ENCODE peak calls at places on chromosomes 3 and 15, in ten cellular contexts. F is A549; J is spleen; K is effector memory CD4-positive, alpha-beta T cell; G is SK-N-SH; V is lower leg skin; I is brain microvascular endothelial cell; B is heart right ventricle; P is cardiac muscle cell; L is neuronal stem cell. A is an unnamed sample.

GRCh38 chr15:73950479-73951043 is 24.3 kb downstream of the LOXL1 start:
- DNase-seq in K (no peak), P (no peak), J (peak), G (no peak), V (no peak), I (no peak), B (no peak), F (no peak), L (no peak), A (no peak)

GRCh38 chr3:104359546-104359945 is 1007.2 kb upstream of the ALCAM start:
- DNase-seq in G (no peak), B (no peak), V (no peak), J (no peak), K (no peak), F (peak), L (no peak), I (peak), P (peak), A (no peak)

GRCh38 chr3:36871379-36872126 is 73.3 kb downstream of the TRANK1 start:
- DNase-seq in V (no peak), L (no peak), F (no peak), B (no peak), G (no peak), P (no peak), I (no peak), K (no peak), J (no peak), A (no peak)

GRCh38 chr15:35107122-35107521 is 22.0 kb upstream of the NANOGP8 start:
- DNase-seq in I (no peak), J (no peak), B (no peak), P (no peak), G (no peak), L (no peak), K (no peak), V (no peak), F (no peak), A (no peak)

GRCh38 chr15:83512459-83512858 is 65.3 kb downstream of the SH3GL3 start:
- DNase-seq in V (no peak), G (no peak), K (no peak), I (no peak), P (no peak), F (no peak), L (no peak), B (no peak), J (no peak), A (no peak)

GRCh38 chr3:47781326-47781684 is 388 bp downstream of the SMARCC1 start:
- DNase-seq in B (peak), J (peak), F (peak), K (peak), P (peak), V (peak), L (peak), G (peak), I (peak), A (no peak)

GRCh38 chr3:112773864-112774263 is 72.8 kb downstream of the CD200R1L start:
- DNase-seq in K (peak), F (peak), L (no peak), I (no peak), V (no peak), P (no peak), G (no peak), B (no peak), J (no peak), A (no peak)

GRCh38 chr3:59790241-59790640 is 740.4 kb upstream of the CFAP20DC start:
- DNase-seq in I (no peak), P (no peak), K (no peak), G (no peak), V (no peak), L (no peak), F (no peak), J (no peak), B (no peak), A (no peak)

GRCh38 chr15:47505712-47506542 is 211.4 kb upstream of the SEMA6D start:
- DNase-seq in F (no peak), B (no peak), J (no peak), K (no peak), P (peak), G (peak), L (no peak), I (peak), V (no peak), A (no peak)

GRCh38 chr15:84725001-84725491 is 9.1 kb upstream of the SEC11A start:
- DNase-seq in V (peak), G (peak), I (peak), P (peak), J (no peak), L (no peak), B (no peak), F (no peak), K (no peak), A (peak)

GRCh38 chr3:47035645-47036044 is 56.2 kb downstream of the NBEAL2 start:
- DNase-seq in G (no peak), F (no peak), B (no peak), P (no peak), V (no peak), J (no peak), I (no peak), L (no peak), K (no peak), A (no peak)

GRCh38 chr3:39234705-39235104 is 42.3 kb upstream of the XIRP1 start:
- DNase-seq in G (no peak), P (no peak), L (no peak), F (no peak), V (no peak), J (no peak), B (no peak), K (no peak), I (no peak), A (peak)

GRCh38 chr3:112794622-112795172 is 52.0 kb downstream of the CD200R1L start:
- DNase-seq in V (no peak), I (no peak), J (no peak), L (no peak), G (no peak), K (no peak), P (no peak), F (no peak), B (no peak), A (no peak)

GRCh38 chr3:113231827-113232253 is 20.5 kb downstream of the BOC start:
- DNase-seq in B (no peak), V (peak), F (peak), G (no peak), K (no peak), I (peak), P (peak), L (no peak), J (no peak), A (no peak)

GRCh38 chr3:108552267-108553159 is 36.7 kb downstream of the CIP2A start:
- DNase-seq in L (peak), J (no peak), I (peak), P (peak), B (no peak), G (peak), F (peak), V (no peak), K (no peak), A (peak)

GRCh38 chr15:50418041-50418583 is 6.1 kb upstream of the USP8 start:
- DNase-seq in V (no peak), L (no peak), F (peak), B (no peak), J (no peak), K (no peak), I (no peak), G (no peak), P (peak), A (no peak)

GRCh38 chr3:166473501-166473900 is 636.3 kb upstream of the BCHE start:
- DNase-seq in L (no peak), P (no peak), F (no peak), G (no peak), K (no peak), B (no peak), V (no peak), I (no peak), J (no peak), A (no peak)

GRCh38 chr3:134030382-134030753 is 643 bp upstream of the SLCO2A1 start:
- DNase-seq in V (peak), I (no peak), G (no peak), B (no peak), J (no peak), L (no peak), K (no peak), P (no peak), F (no peak), A (no peak)

GRCh38 chr3:98022978-98023820 is 11.9 kb downstream of the GABRR3 start:
- DNase-seq in G (peak), B (peak), F (peak), P (peak), V (peak), K (peak), I (peak), L (peak), J (peak), A (peak)

GRCh38 chr3:119652306-119653033 is 7.9 kb downstream of the POPDC2 start:
- DNase-seq in K (no peak), G (no peak), J (no peak), V (no peak), L (no peak), B (peak), P (no peak), I (no peak), F (no peak), A (no peak)

GRCh38 chr3:102480139-102480538 is 45.3 kb downstream of the ZPLD1 start:
- DNase-seq in K (no peak), F (no peak), I (no peak), P (no peak), G (no peak), B (no peak), L (no peak), J (no peak), V (no peak), A (no peak)

GRCh38 chr3:194208701-194209100 is 72.8 kb downstream of the HES1 start:
- DNase-seq in K (no peak), J (no peak), P (no peak), F (no peak), L (no peak), B (no peak), V (no peak), G (no peak), I (no peak), A (no peak)

GRCh38 chr3:187066228-187066995 is 72.9 kb downstream of the RPL39L start:
- DNase-seq in F (peak), P (peak), G (peak), J (no peak), V (no peak), K (no peak), B (no peak), L (peak), I (no peak), A (peak)

GRCh38 chr3:66949898-66950297 is 48.2 kb upstream of the KBTBD8 start:
- DNase-seq in B (no peak), J (no peak), F (no peak), P (no peak), L (no peak), G (no peak), V (no peak), I (no peak), K (no peak), A (no peak)

GRCh38 chr15:92617197-92618037 is 38.2 kb downstream of the FAM174B start:
- DNase-seq in P (peak), L (no peak), J (no peak), V (peak), I (peak), G (peak), F (peak), K (no peak), B (peak), A (no peak)

GRCh38 chr15:68816158-68816557 is 4.5 kb downstream of the ANP32A start:
- DNase-seq in G (no peak), B (no peak), I (no peak), V (no peak), L (no peak), F (no peak), J (no peak), K (no peak), P (no peak), A (no peak)

GRCh38 chr15:44099671-44100070 is 95.4 kb downstream of the FRMD5 start:
- DNase-seq in I (no peak), K (no peak), G (no peak), J (no peak), B (no peak), F (no peak), L (no peak), P (peak), V (no peak), A (no peak)

GRCh38 chr3:14391033-14391432 is 11.4 kb upstream of the SLC6A6 start:
- DNase-seq in V (no peak), P (peak), I (peak), L (no peak), G (no peak), B (no peak), K (no peak), J (no peak), F (peak), A (no peak)

GRCh38 chr3:65793495-65794200 is 245.1 kb downstream of the MAGI1 start:
- DNase-seq in V (no peak), G (no peak), L (no peak), I (no peak), J (no peak), F (no peak), K (no peak), P (no peak), B (no peak), A (no peak)

GRCh38 chr3:58588030-58588614 is 10.9 kb upstream of the FAM107A start:
- DNase-seq in V (no peak), K (no peak), L (peak), F (no peak), J (no peak), P (peak), G (no peak), I (no peak), B (no peak), A (no peak)

GRCh38 chr3:129936757-129937156 is 37.8 kb upstream of the TRH start:
- DNase-seq in F (peak), G (no peak), I (peak), V (no peak), K (peak), J (peak), L (peak), P (peak), B (no peak), A (no peak)

GRCh38 chr3:24290596-24290995 is 204.1 kb downstream of the THRB start:
- DNase-seq in L (no peak), F (no peak), I (no peak), V (no peak), B (no peak), J (no peak), P (no peak), G (no peak), K (no peak), A (no peak)

GRCh38 chr3:134354612-134355275 is 19.5 kb downstream of the AMOTL2 start:
- DNase-seq in F (no peak), G (no peak), V (no peak), J (peak), P (no peak), I (no peak), L (no peak), K (no peak), B (no peak), A (no peak)

GRCh38 chr3:82085811-82086475 is 324.5 kb upstream of the GBE1 start:
- DNase-seq in L (no peak), J (no peak), P (peak), K (no peak), V (no peak), I (no peak), G (no peak), F (no peak), B (no peak), A (no peak)

GRCh38 chr15:45338417-45338816 is 39.9 kb downstream of the GATM start:
- DNase-seq in J (no peak), B (no peak), P (no peak), V (no peak), G (no peak), L (no peak), I (no peak), F (no peak), K (no peak), A (peak)

GRCh38 chr3:178258121-178258520 is 278.1 kb upstream of the KCNMB2 start:
- DNase-seq in I (no peak), V (no peak), J (no peak), F (no peak), G (no peak), K (no peak), L (no peak), B (no peak), P (no peak), A (no peak)
- H3K4me3 ChIP-seq in I (no peak), V (no peak), J (no peak), F (no peak), G (no peak), K (no peak), L (peak), B (no peak), P (no peak), A (no peak)

GRCh38 chr3:149376728-149377407 is 581 bp downstream of the TM4SF1 start:
- DNase-seq in V (no peak), L (no peak), P (peak), K (no peak), F (no peak), J (no peak), B (no peak), I (no peak), G (no peak), A (no peak)
- H3K4me3 ChIP-seq in V (peak), L (no peak), P (no peak), K (no peak), F (peak), J (peak), B (peak), I (peak), G (peak), A (no peak)

GRCh38 chr3:57518276-57518914 is 25.7 kb downstream of the DNAH12 start:
- DNase-seq in F (no peak), G (no peak), P (peak), J (no peak), B (no peak), I (peak), L (no peak), V (no peak), K (no peak), A (no peak)
- H3K4me3 ChIP-seq in F (no peak), G (no peak), P (no peak), J (no peak), B (no peak), I (no peak), L (no peak), V (no peak), K (no peak), A (no peak)

GRCh38 chr3:61345020-61345419 is 93.8 kb upstream of the FHIT start:
- DNase-seq in G (no peak), P (no peak), V (no peak), K (no peak), I (no peak), B (no peak), L (no peak), J (no peak), F (no peak), A (no peak)

GRCh38 chr3:61343543-61343942 is 92.3 kb upstream of the FHIT start:
- DNase-seq in L (no peak), F (no peak), K (no peak), I (no peak), P (no peak), B (no peak), G (no peak), J (no peak), V (no peak), A (no peak)
- H3K4me3 ChIP-seq in L (no peak), F (no peak), K (no peak), I (no peak), P (no peak), B (no peak), G (no peak), J (no peak), V (no peak), A (no peak)